ENCODE peak calls at places on chromosomes 6 and 20, in four cellular contexts. D, A, E and N are unnamed samples.

GRCh38 chr6:14537061-14537460 is 419.5 kb downstream of the CD83 start:
- DNase-seq in A (no peak), D (no peak), E (no peak), N (peak; percentile 81)

GRCh38 chr6:121830759-121831158 is 395.3 kb downstream of the GJA1 start:
- DNase-seq in D (no peak), E (no peak), A (no peak), N (no peak)

GRCh38 chr6:72689107-72689954 is 67.5 kb downstream of the KCNQ5 start:
- DNase-seq in A (no peak), E (no peak), D (no peak), N (no peak)

GRCh38 chr20:39897058-39897457 is 792.0 kb downstream of the MAFB start:
- DNase-seq in D (no peak), A (peak; percentile 97), E (no peak), N (no peak)

GRCh38 chr6:53361549-53362031 is 12.8 kb upstream of the ELOVL5 start:
- DNase-seq in E (no peak), D (no peak), A (peak; percentile 56), N (no peak)

GRCh38 chr6:1223312-1223603 is 88.6 kb upstream of the FOXQ1 start:
- DNase-seq in E (no peak), D (no peak), A (no peak), N (no peak)

GRCh38 chr20:64146936-64147451 is 17.3 kb upstream of the MYT1 start:
- DNase-seq in D (no peak), E (no peak), A (no peak), N (no peak)

GRCh38 chr6:126180585-126180984 is 159.3 kb upstream of the CENPW start:
- DNase-seq in A (peak; percentile 97), E (no peak), D (no peak), N (peak; percentile 11)

GRCh38 chr20:48147326-48147725 is 362.0 kb upstream of the SULF2 start:
- DNase-seq in A (no peak), E (no peak), D (no peak), N (no peak)

GRCh38 chr20:46137816-46138215 is 19.7 kb downstream of the CD40 start:
- DNase-seq in D (no peak), E (no peak), A (no peak), N (no peak)

GRCh38 chr6:17179246-17180073 is 77.6 kb downstream of the STMND1 start:
- DNase-seq in E (no peak), A (peak; percentile 67), D (no peak), N (no peak)

GRCh38 chr6:155530219-155530834 is 74.7 kb upstream of the NOX3 start:
- DNase-seq in E (no peak), D (peak; percentile 23), A (peak; percentile 39), N (no peak)

DNA sequence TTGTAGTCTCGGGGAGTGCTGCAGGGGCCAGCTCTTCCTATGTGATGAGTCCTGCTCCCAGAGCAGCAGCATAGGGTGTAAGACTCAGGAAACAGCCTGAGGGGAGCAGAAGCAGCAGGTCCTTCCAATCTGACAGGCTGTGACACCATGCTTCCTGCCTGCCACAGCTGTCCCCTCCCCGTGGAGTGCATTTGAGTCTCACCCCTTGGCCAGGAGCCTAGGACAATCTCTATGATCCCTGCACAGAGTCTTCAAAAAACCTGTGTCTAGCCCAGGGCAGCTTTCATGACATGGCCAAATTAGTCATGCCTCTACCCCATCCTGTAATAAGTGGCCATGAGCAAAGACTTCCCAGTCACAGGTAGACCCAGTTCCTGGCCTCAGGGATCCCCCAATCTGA is 23.1 kb upstream of the LRFN2 start:
- DNase-seq in D (no peak), A (no peak), E (no peak), N (no peak)
- H3K27ac ChIP-seq in D (no peak overlapping the region), A (no peak overlapping the region), E (no peak overlapping the region), N (no peak overlapping the region)

GRCh38 chr6:61947311-61947970 is 338.6 kb downstream of the KHDRBS2 start:
- DNase-seq in E (no peak), D (no peak), A (no peak), N (no peak)
- H3K27ac ChIP-seq in E (no peak overlapping the region), D (no peak overlapping the region), A (no peak overlapping the region), N (no peak overlapping the region)

GRCh38 chr6:142841915-142842314 is 103.1 kb downstream of the HIVEP2 start:
- DNase-seq in A (no peak), D (no peak), E (no peak), N (no peak)
- H3K27ac ChIP-seq in A (no peak overlapping the region), D (peak overlapping the region; percentile 51), E (peak overlapping the region; percentile 82), N (no peak overlapping the region)

DNA sequence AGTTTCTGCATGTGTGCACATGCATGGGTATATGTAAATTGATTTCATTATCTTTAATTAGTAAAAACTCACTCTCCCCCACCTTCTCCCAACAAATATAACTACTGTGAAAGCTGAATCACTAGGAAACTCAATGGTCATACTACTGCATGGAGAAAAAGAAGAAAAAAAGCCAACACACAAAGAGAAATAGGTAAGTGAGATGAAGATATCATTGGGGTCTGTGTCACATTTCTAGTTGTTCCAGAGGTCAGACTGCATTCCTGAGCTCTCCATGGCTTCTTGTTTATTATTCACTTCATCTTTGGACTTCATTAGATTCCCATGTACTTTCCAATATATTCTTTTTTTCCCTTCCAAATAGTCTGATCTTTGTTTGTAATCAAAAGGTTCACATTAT is 98.2 kb downstream of the PTPRK start:
- DNase-seq in A (no peak), D (no peak), E (no peak), N (no peak)
- H3K27ac ChIP-seq in A (no peak overlapping the region), D (no peak overlapping the region), E (no peak overlapping the region), N (no peak overlapping the region)

DNA sequence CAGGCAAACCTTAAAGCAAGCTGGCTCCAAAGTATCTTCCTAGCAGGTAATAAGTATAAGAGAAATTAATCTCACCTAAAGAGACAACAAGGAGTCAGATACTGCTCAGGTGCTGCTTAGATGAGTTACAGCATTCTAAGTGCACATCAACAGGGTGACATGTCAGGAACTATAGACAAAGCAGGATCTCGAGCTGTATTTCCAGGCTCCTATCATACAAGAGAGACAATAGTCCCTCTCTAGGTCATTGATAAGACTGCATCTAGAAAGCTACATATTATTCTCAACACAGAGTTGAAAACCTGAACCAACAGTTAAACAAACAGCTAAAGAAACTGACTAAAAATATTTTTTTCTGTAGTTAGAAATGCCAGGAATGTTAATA is 3.9 kb downstream of the PTPRK start:
- DNase-seq in A (no peak), E (no peak), D (no peak), N (no peak)
- H3K27ac ChIP-seq in A (peak overlapping the region; percentile 53), E (peak overlapping the region; percentile 64), D (peak overlapping the region; percentile 10), N (peak overlapping the region; percentile 34)

GRCh38 chr20:6909608-6910007 is 142.1 kb downstream of the BMP2 start:
- DNase-seq in D (no peak), A (no peak), E (no peak), N (peak; percentile 47)

GRCh38 chr20:6908673-6909072 is 141.2 kb downstream of the BMP2 start:
- DNase-seq in A (no peak), D (no peak), E (no peak), N (no peak)

DNA sequence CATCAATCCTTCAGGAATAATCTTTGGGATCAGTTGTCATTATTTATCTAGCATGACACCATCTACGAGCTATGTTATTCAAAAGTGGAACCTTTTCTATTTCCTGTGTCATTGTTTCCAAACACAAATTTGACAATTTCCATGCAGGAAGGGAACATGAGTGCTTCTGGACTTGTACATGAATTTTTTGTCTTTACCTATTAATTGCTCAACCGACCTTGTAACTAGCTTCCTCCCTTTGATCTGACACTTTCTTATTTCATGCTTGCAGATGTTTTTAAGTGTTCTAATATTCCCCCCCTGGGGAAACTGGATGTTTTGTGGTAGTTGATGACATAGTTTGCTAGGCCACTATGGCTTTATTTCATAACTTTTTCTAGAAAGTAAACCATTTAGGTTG is 139.4 kb downstream of the BMP2 start:
- DNase-seq in E (no peak), A (no peak), D (no peak), N (no peak)
- H3K27ac ChIP-seq in E (no peak overlapping the region), A (no peak overlapping the region), D (no peak overlapping the region), N (no peak overlapping the region)

GRCh38 chr20:50290815-50291214 is 100.2 kb downstream of the CEBPB start:
- DNase-seq in E (no peak), A (no peak), D (no peak), N (no peak)
- H3K27ac ChIP-seq in E (peak overlapping the region; percentile 77), A (peak overlapping the region; percentile 99), D (peak overlapping the region; percentile 91), N (no peak overlapping the region)

GRCh38 chr6:3872370-3872854 is 23.2 kb downstream of the FAM50B start:
- DNase-seq in E (no peak), A (no peak), D (no peak), N (no peak)
- H3K27ac ChIP-seq in E (no peak overlapping the region), A (no peak overlapping the region), D (no peak overlapping the region), N (no peak overlapping the region)